ENCODE peak calls at places on chromosomes 11 and 22, in six cellular contexts. F is psoas muscle, R is SJSA1, E is heart right ventricle, K is thoracic aorta, U is right lobe of liver. P is an unnamed sample.

GRCh38 chr11:102111787-102112653 is 1.8 kb downstream of the YAP1 start:
- DNase-seq in K (peak; percentile 9), E (no peak), R (peak; percentile 67), U (peak; percentile 57), F (no peak), P (peak; percentile 56)

GRCh38 chr11:119316017-119316728 is 757 bp downstream of the MCAM start:
- DNase-seq in U (no peak), E (peak; percentile 72), K (peak; percentile 76), R (peak; percentile 26), F (peak; percentile 59), P (peak; percentile 66)

GRCh38 chr11:113350646-113351045 is 36.3 kb downstream of the TTC12 start:
- DNase-seq in U (no peak), E (no peak), R (no peak), K (no peak), F (no peak), P (no peak)

GRCh38 chr22:27399161-27399560 is 402.4 kb downstream of the MN1 start:
- DNase-seq in F (no peak), E (no peak), R (no peak), U (no peak), K (no peak), P (no peak)

GRCh38 chr11:44537679-44538078 is 27.8 kb upstream of the CD82 start:
- DNase-seq in F (no peak), K (no peak), R (no peak), E (no peak), U (no peak), P (no peak)

GRCh38 chr11:72091292-72091691 is 10.6 kb downstream of the LRRC51 start:
- DNase-seq in E (peak; percentile 55), U (peak; percentile 76), F (peak; percentile 67), R (peak; percentile 38), K (no peak), P (peak; percentile 78)

GRCh38 chr11:75468534-75469340 is 35.7 kb upstream of the KLHL35 start:
- DNase-seq in F (peak; percentile 71), U (peak; percentile 66), K (peak; percentile 17), R (no peak), E (peak; percentile 71), P (peak; percentile 71)

GRCh38 chr11:75635009-75635909 is 33.6 kb downstream of the MAP6 start:
- DNase-seq in U (no peak), K (peak; percentile 9), R (no peak), E (peak; percentile 14), F (no peak), P (no peak)

GRCh38 chr11:88352139-88352538 is 14.6 kb upstream of the CTSC start:
- DNase-seq in R (no peak), F (no peak), K (no peak), E (no peak), U (no peak), P (no peak)

GRCh38 chr11:118358071-118358470 is 1.3 kb upstream of the UBE4A start:
- DNase-seq in R (no peak), K (no peak), F (no peak), E (no peak), U (no peak), P (no peak)

GRCh38 chr11:65639623-65640482 is 2.0 kb downstream of the SIPA1 start:
- DNase-seq in R (no peak), F (no peak), E (no peak), U (no peak), K (no peak), P (peak; percentile 59)

GRCh38 chr22:35150163-35151107 is 84.5 kb downstream of the ISX start:
- DNase-seq in K (no peak), R (peak; percentile 63), F (peak; percentile 37), E (peak; percentile 58), U (peak; percentile 60), P (peak; percentile 73)

GRCh38 chr22:45083659-45084305 is 74.0 kb upstream of the PHF21B start:
- DNase-seq in E (no peak), K (no peak), R (peak; percentile 94), U (no peak), F (no peak), P (no peak)

GRCh38 chr22:27045103-27045940 is 387.9 kb downstream of the MIAT start:
- DNase-seq in E (no peak), R (peak; percentile 60), U (no peak), K (no peak), F (no peak), P (no peak)

GRCh38 chr22:37343343-37343742 is 61.0 kb downstream of the CYTH4 start:
- DNase-seq in R (no peak), E (no peak), K (no peak), F (no peak), U (no peak), P (no peak)

GRCh38 chr22:46619830-46620501 is at the start of gene GRAMD4:
- DNase-seq in E (peak; percentile 72), R (no peak), K (no peak), F (peak; percentile 55), U (no peak), P (no peak)

GRCh38 chr11:74462009-74462408 is 5.3 kb downstream of the KCNE3 start:
- DNase-seq in E (peak; percentile 74), F (peak; percentile 80), U (peak; percentile 87), R (no peak), K (peak; percentile 16), P (peak; percentile 63)

GRCh38 chr11:118918686-118919280 is 6.9 kb downstream of the BCL9L start:
- DNase-seq in R (no peak), F (no peak), K (no peak), E (no peak), U (no peak), P (peak; percentile 59)

GRCh38 chr11:93192163-93192562 is 5.6 kb downstream of the SLC36A4 start:
- DNase-seq in R (no peak), U (no peak), K (no peak), F (no peak), E (no peak), P (no peak)

GRCh38 chr11:57155838-57156583 is 25.7 kb upstream of the LRRC55 start:
- DNase-seq in U (no peak), R (no peak), F (no peak), K (no peak), E (no peak), P (no peak)

GRCh38 chr11:1481483-1481825 is 5.1 kb downstream of the MOB2 start:
- DNase-seq in F (no peak), U (no peak), E (no peak), R (no peak), K (no peak), P (no peak)

GRCh38 chr11:82326853-82327252 is 406.8 kb downstream of the FAM181B start:
- DNase-seq in F (no peak), U (no peak), E (no peak), R (no peak), K (no peak), P (no peak)

GRCh38 chr11:2376751-2377451 is at the start of gene CD81:
- DNase-seq in F (peak; percentile 58), R (peak; percentile 38), K (no peak), U (peak; percentile 54), E (peak; percentile 68), P (peak; percentile 66)

GRCh38 chr11:32297629-32298028 is 137.7 kb downstream of the WT1 start:
- DNase-seq in U (no peak), R (no peak), F (no peak), K (no peak), E (no peak), P (no peak)

GRCh38 chr22:36741204-36741793 is 34.6 kb downstream of the IFT27 start:
- DNase-seq in U (no peak), F (no peak), R (no peak), E (no peak), K (no peak), P (no peak)

GRCh38 chr11:35567737-35568465 is 42.5 kb upstream of the PAMR1 start:
- DNase-seq in U (no peak), R (no peak), K (no peak), F (no peak), E (no peak), P (no peak)

GRCh38 chr22:16974298-16975084 is 33.5 kb downstream of the GAB4 start:
- DNase-seq in U (peak; percentile 24), R (no peak), F (no peak), E (no peak), K (no peak), P (no peak)

GRCh38 chr11:123122341-123122740 is 60.4 kb upstream of the HSPA8 start:
- DNase-seq in K (no peak), U (peak; percentile 49), F (peak; percentile 30), R (peak; percentile 2), E (no peak), P (no peak)

GRCh38 chr11:64834723-64835615 is 9.5 kb downstream of the CDC42BPG start:
- DNase-seq in F (no peak), U (no peak), R (no peak), K (no peak), E (no peak), P (peak; percentile 75)

GRCh38 chr11:359181-359714 is 10.1 kb upstream of the B4GALNT4 start:
- DNase-seq in E (no peak), U (no peak), K (no peak), R (no peak), F (no peak), P (no peak)

GRCh38 chr11:71096751-71097388 is 155.5 kb downstream of the SHANK2 start:
- DNase-seq in R (no peak), K (no peak), E (no peak), U (no peak), F (no peak), P (no peak)

GRCh38 chr11:38254849-38255248 is 1656.8 kb upstream of the RAG2 start:
- DNase-seq in U (no peak), F (no peak), E (no peak), K (no peak), R (no peak), P (no peak)
- H3K4me1 ChIP-seq in U (no peaks in the 10 kb centered on the region), F (no peaks in the 10 kb centered on the region), E (no peaks in the 10 kb centered on the region), K (no peaks in the 10 kb centered on the region), R (no peaks in the 10 kb centered on the region), P (no peaks in the 10 kb centered on the region)

GRCh38 chr22:20551805-20552449 is 44.5 kb downstream of the MED15 start:
- DNase-seq in E (peak; percentile 52), F (peak; percentile 76), R (no peak), K (no peak), U (no peak), P (peak; percentile 78)
- H3K4me1 ChIP-seq in E (peaks cover 99% of the 10 kb centered on the region), F (peaks cover 91% of the 10 kb centered on the region), R (peaks cover 21% of the 10 kb centered on the region), K (peaks cover 54% of the 10 kb centered on the region), U (no peaks in the 10 kb centered on the region), P (peaks cover 64% of the 10 kb centered on the region)

GRCh38 chr11:33935005-33935404 is 43.1 kb upstream of the LMO2 start:
- DNase-seq in E (no peak), K (no peak), F (no peak), R (no peak), U (no peak), P (no peak)
- H3K4me1 ChIP-seq in E (peaks cover 80% of the 10 kb centered on the region), K (peaks cover 25% of the 10 kb centered on the region), F (peaks cover 9% of the 10 kb centered on the region), R (no peaks in the 10 kb centered on the region), U (no peaks in the 10 kb centered on the region), P (peaks cover 29% of the 10 kb centered on the region)

GRCh38 chr22:32652609-32653008 is 148.9 kb upstream of the TIMP3 start:
- DNase-seq in U (no peak), R (no peak), F (no peak), K (no peak), E (no peak), P (no peak)

GRCh38 chr22:32648486-32648885 is 153.0 kb upstream of the TIMP3 start:
- DNase-seq in E (no peak), R (no peak), U (no peak), F (no peak), K (no peak), P (no peak)

GRCh38 chr22:32646476-32646875 is 155.0 kb upstream of the TIMP3 start:
- DNase-seq in R (no peak), K (no peak), E (no peak), U (no peak), F (no peak), P (no peak)

GRCh38 chr22:32650553-32651345 is 150.8 kb upstream of the TIMP3 start:
- DNase-seq in R (no peak), K (no peak), F (no peak), E (no peak), U (no peak), P (no peak)

GRCh38 chr22:32649515-32650200 is 151.8 kb upstream of the TIMP3 start:
- DNase-seq in U (no peak), F (peak; percentile 35), K (peak; percentile 16), R (peak; percentile 27), E (no peak), P (no peak)
- H3K4me1 ChIP-seq in U (no peaks in the 10 kb centered on the region), F (no peaks in the 10 kb centered on the region), K (no peaks in the 10 kb centered on the region), R (peaks cover 17% of the 10 kb centered on the region), E (peaks cover 16% of the 10 kb centered on the region), P (no peaks in the 10 kb centered on the region)

P was measured in adrenal gland.